ENCODE peak calls at places on chromosomes 1 and 21, in four cellular contexts. W is psoas muscle, D is tibial nerve, H is lower lobe of right lung. R is an unnamed sample.

GRCh38 chr21:42056996-42057689 is 14.0 kb upstream of the UMODL1 start:
- DNase-seq in W (no peak), D (no peak), H (peak; percentile 78), R (peak; percentile 82)

GRCh38 chr1:79460773-79461436 is 454.4 kb upstream of the ADGRL4 start:
- DNase-seq in W (no peak), D (no peak), H (no peak), R (no peak)

GRCh38 chr1:247415423-247416361 is at the start of gene NLRP3:
- DNase-seq in W (no peak), D (peak; percentile 21), H (peak; percentile 62), R (peak; percentile 62)

GRCh38 chr1:247331526-247332214 is at the start of gene ZNF496:
- DNase-seq in W (peak; percentile 95), D (peak; percentile 76), H (peak; percentile 84), R (peak; percentile 77)

GRCh38 chr1:67647036-67647798 is 37.8 kb upstream of the GADD45A start:
- DNase-seq in W (no peak), D (peak; percentile 23), H (no peak), R (no peak)

GRCh38 chr1:94790246-94790645 is 29.9 kb upstream of the SLC44A3 start:
- DNase-seq in W (no peak), D (no peak), H (no peak), R (no peak)

GRCh38 chr1:71753746-71754145 is 528.6 kb downstream of the NEGR1 start:
- DNase-seq in W (no peak), D (no peak), H (no peak), R (no peak)

GRCh38 chr1:98651116-98651625 is 10.3 kb upstream of the SNX7 start:
- DNase-seq in W (no peak), D (no peak), H (no peak), R (peak; percentile 55)

GRCh38 chr1:196558424-196558823 is 49.8 kb downstream of the KCNT2 start:
- DNase-seq in W (no peak), D (peak; percentile 36), H (no peak), R (no peak)

GRCh38 chr1:71490432-71490831 is 409.6 kb upstream of the ZRANB2 start:
- DNase-seq in W (no peak), D (no peak), H (no peak), R (no peak)

GRCh38 chr1:222455188-222455879 is 92.6 kb downstream of the HHIPL2 start:
- DNase-seq in W (peak; percentile 89), D (peak; percentile 95), H (peak; percentile 79), R (peak; percentile 86)

GRCh38 chr1:158053276-158053675 is 59.8 kb downstream of the KIRREL1 start:
- DNase-seq in W (no peak), D (no peak), H (no peak), R (no peak)

GRCh38 chr1:6904476-6905170 is 119.4 kb downstream of the CAMTA1 start:
- DNase-seq in W (peak; percentile 31), D (no peak), H (no peak), R (no peak)

GRCh38 chr1:181100015-181100905 is 11.8 kb downstream of the IER5 start:
- DNase-seq in W (no peak), D (no peak), H (no peak), R (no peak)

GRCh38 chr1:47561523-47562007 is 123.7 kb downstream of the FOXD2 start:
- DNase-seq in W (no peak), D (no peak), H (no peak), R (no peak)
- H3K4me1 ChIP-seq in W (no peaks in the 10 kb centered on the region), D (peaks cover 40% of the 10 kb centered on the region), H (no peaks in the 10 kb centered on the region), R (no peaks in the 10 kb centered on the region)

GRCh38 chr1:224294775-224295174 is 35.2 kb downstream of the NVL start:
- DNase-seq in W (no peak), D (no peak), H (no peak), R (no peak)
- H3K4me3 ChIP-seq in W (no peak overlapping the region), D (no peak overlapping the region), H (no peak overlapping the region), R (no peak overlapping the region)

GRCh38 chr21:37912616-37913015 is 3.6 kb downstream of the KCNJ6 start:
- DNase-seq in W (no peak), D (no peak), H (no peak), R (no peak)
- TF ChIP-seq CTCF in W (no peak), D (no peak), H (no peak), R (no peak)

GRCh38 chr21:15191342-15191741 is 126.5 kb upstream of the NRIP1 start:
- DNase-seq in W (no peak), D (no peak), H (no peak), R (no peak)
- H3K4me1 ChIP-seq in W (no peaks in the 10 kb centered on the region), D (peaks cover 5% of the 10 kb centered on the region), H (no peaks in the 10 kb centered on the region), R (no peaks in the 10 kb centered on the region)

GRCh38 chr1:201942129-201942495 is 4.2 kb downstream of the LMOD1 start:
- DNase-seq in W (no peak), D (no peak), H (no peak), R (no peak)

GRCh38 chr1:201938440-201939005 is 7.8 kb downstream of the LMOD1 start:
- DNase-seq in W (no peak), D (no peak), H (no peak), R (no peak)

GRCh38 chr1:201941420-201942128 is 4.8 kb downstream of the LMOD1 start:
- DNase-seq in W (peak; percentile 68), D (no peak), H (no peak), R (no peak)

GRCh38 chr1:201937624-201938212 is 8.6 kb downstream of the LMOD1 start:
- DNase-seq in W (no peak), D (no peak), H (no peak), R (no peak)

GRCh38 chr1:201939271-201939973 is 6.9 kb downstream of the LMOD1 start:
- DNase-seq in W (no peak), D (no peak), H (no peak), R (no peak)
- H3K4me3 ChIP-seq in W (no peak overlapping the region), D (no peak overlapping the region), H (no peak overlapping the region), R (no peak overlapping the region)

DNA sequence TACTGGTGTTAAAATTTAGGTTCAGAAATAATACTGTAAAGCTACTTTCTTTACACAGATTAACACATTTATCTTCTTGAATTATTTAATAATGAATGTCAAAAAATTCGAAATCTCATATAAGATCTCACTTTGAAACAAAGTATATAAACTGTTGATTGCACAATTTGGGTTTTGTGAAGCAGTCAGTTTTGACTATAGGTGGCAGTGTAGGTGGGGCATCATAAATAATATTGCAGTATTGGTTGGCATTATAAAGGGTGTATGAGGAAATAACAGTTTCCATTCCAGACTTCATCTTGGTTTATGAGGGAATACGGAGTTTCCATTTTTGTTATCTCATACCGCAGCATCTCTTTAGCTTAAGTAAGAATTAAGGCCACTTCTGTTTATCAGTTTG is 49.9 kb downstream of the SUCO start:
- DNase-seq in W (no peak), D (no peak), H (no peak), R (no peak)
- TF ChIP-seq CTCF in W (no peak), D (no peak), H (no peak), R (no peak)

DNA sequence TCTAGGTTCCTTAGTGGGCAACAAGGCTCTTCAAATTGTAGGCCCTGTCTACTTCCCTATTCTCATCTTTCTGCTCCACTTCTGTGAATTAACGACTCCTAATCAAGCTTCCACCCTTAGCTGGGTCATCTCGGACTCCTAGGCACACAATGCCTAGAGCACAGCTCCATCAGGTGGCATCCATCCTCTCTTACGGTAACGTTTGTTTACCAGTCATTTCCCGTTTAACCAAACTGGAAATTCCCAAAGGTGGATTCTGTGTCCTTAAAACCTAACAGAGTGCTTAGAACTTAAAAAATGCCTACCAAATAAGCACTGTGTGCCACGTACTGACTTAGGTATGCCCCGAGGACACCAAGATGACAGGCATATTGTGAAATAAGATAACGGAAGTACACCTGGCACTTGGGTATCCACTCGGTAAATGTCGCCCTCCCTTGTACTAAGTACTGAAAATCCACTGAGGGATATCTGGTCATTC is 1.5 kb downstream of the PARP1 start:
- DNase-seq in W (no peak), D (no peak), H (no peak), R (no peak)
- H3K4me1 ChIP-seq in W (peaks cover 45% of the 10 kb centered on the region), D (peaks cover 56% of the 10 kb centered on the region), H (peaks cover 36% of the 10 kb centered on the region), R (peaks cover 40% of the 10 kb centered on the region)

DNA sequence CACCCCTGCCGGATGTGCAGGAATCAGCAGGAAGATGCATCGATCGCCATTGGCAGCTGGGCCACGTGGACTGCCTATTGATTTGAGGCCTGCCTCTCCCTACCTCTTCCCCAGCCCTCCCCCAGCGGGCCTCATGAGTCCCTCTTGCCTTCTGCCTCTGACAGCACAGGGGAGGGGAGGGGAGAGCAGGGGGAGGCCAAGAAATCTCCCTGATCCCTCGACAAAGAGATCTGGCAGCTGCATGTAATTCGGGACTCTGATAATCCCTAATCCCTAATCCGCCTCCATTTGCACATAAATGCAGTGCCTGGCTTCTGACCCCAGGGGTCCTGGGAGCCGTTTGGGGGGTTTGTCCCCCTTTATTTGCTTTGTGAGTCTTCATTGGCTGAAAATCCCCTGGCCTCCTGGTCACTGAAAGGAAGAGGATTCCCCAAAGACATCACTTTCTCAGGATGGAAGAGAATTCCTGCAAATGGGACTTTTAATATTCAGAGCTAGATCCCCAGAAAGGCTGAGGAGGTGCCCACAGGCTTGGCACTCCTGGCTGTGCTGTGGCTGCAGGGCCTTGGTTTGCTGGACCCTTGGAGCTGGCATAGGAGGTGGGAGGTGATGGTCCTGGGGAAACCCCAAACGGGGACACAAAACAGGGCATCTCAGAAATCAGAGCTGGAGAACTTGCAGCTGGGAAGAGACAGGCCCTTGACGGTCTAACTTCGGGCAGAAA is 239.4 kb upstream of the POU3F1 start:
- DNase-seq in W (no peak), D (no peak), H (no peak), R (no peak)
- H3K4me3 ChIP-seq in W (no peak overlapping the region), D (no peak overlapping the region), H (no peak overlapping the region), R (no peak overlapping the region)

GRCh38 chr1:210185063-210185462 is 47.5 kb upstream of the SERTAD4 start:
- DNase-seq in W (no peak), D (no peak), H (no peak), R (no peak)
- TF ChIP-seq CTCF in W (no peak), D (no peak), H (no peak), R (no peak)

R was measured in left lung.